ENCODE peak calls at places on chromosome 16, in ten cellular contexts. U is endothelial cell; Z is activated gamma-delta T cell treated with Interleukin-2 at 50 U/mL for 16 hours; F is fibroblast of lung; R is cortex of kidney; V is posterior cingulate gyrus; G is naive thymus-derived CD4-positive, alpha-beta T cell; Q is naive thymus-derived CD8-positive, alpha-beta T cell; M is heart left ventricle; S is bronchial epithelial cell. K is an unnamed sample.

GRCh38 chr16:28587386-28587785 is 9.5 kb downstream of the SULT1A2 start:
- DNase-seq in S (peak), G (no peak), V (no peak), U (no peak), F (no peak), Q (no peak), M (no peak), Z (no peak), R (no peak), K (no peak)

GRCh38 chr16:3472878-3473595 is 22.3 kb downstream of the C16orf90 start:
- DNase-seq in Z (no peak), R (no peak), U (no peak), G (no peak), F (peak), M (no peak), S (no peak), Q (no peak), V (no peak), K (no peak)

GRCh38 chr16:84088695-84089395 is 27.9 kb downstream of the MBTPS1 start:
- DNase-seq in S (no peak), R (no peak), U (no peak), V (no peak), G (peak), Q (peak), F (no peak), M (peak), Z (peak), K (peak)

GRCh38 chr16:69772560-69773254 is 10.6 kb downstream of the WWP2 start:
- DNase-seq in G (no peak), U (no peak), V (no peak), Q (no peak), S (no peak), M (no peak), Z (no peak), F (no peak), R (no peak), K (no peak)

GRCh38 chr16:84331998-84332780 is 36.1 kb upstream of the ATP2C2 start:
- DNase-seq in F (no peak), M (no peak), G (no peak), Q (no peak), Z (no peak), R (no peak), V (no peak), S (peak), U (no peak), K (no peak)

GRCh38 chr16:88309905-88310259 is 72.9 kb upstream of the ZNF469 start:
- DNase-seq in Q (no peak), Z (no peak), S (no peak), U (no peak), R (no peak), F (no peak), G (no peak), M (no peak), V (no peak), K (no peak)

GRCh38 chr16:68229431-68230175 is 6.3 kb downstream of the ESRP2 start:
- DNase-seq in F (peak), V (peak), M (peak), S (peak), Q (peak), R (no peak), G (peak), U (peak), Z (no peak), K (peak)

GRCh38 chr16:70523621-70524405 is at the start of gene SF3B3:
- DNase-seq in F (no peak), S (peak), R (no peak), Z (peak), V (peak), Q (peak), U (peak), G (peak), M (peak), K (no peak)

GRCh38 chr16:23504076-23504452 is 6.2 kb downstream of the GGA2 start:
- DNase-seq in M (no peak), Q (no peak), R (no peak), G (no peak), U (no peak), S (peak), V (no peak), Z (no peak), F (peak), K (no peak)

GRCh38 chr16:4679854-4680636 is 13.3 kb upstream of the NUDT16L1 start:
- DNase-seq in U (no peak), S (peak), M (peak), R (no peak), F (peak), G (no peak), Z (no peak), Q (no peak), V (peak), K (no peak)

GRCh38 chr16:70159355-70160348 is 13.9 kb upstream of the CLEC18C start:
- DNase-seq in G (no peak), Z (no peak), R (no peak), V (no peak), M (no peak), Q (no peak), S (no peak), F (peak), U (no peak), K (no peak)

GRCh38 chr16:72129976-72130656 is 36.5 kb downstream of the DHX38 start:
- DNase-seq in S (no peak), U (no peak), M (no peak), Q (no peak), F (no peak), Z (no peak), V (no peak), R (no peak), G (no peak), K (no peak)

GRCh38 chr16:86383488-86384262 is 126.7 kb upstream of the FOXF1 start:
- DNase-seq in S (no peak), Z (no peak), V (no peak), U (no peak), G (no peak), F (peak), R (no peak), M (no peak), Q (no peak), K (no peak)

GRCh38 chr16:1030381-1030901 is 42.1 kb upstream of the SSTR5 start:
- DNase-seq in Z (no peak), Q (no peak), S (no peak), G (no peak), V (no peak), M (no peak), F (no peak), R (no peak), U (no peak), K (no peak)

GRCh38 chr16:31007684-31008083 is 2.8 kb downstream of the STX1B start:
- DNase-seq in G (no peak), S (no peak), F (no peak), U (no peak), R (no peak), M (no peak), Q (no peak), V (no peak), Z (no peak), K (no peak)

GRCh38 chr16:52557236-52557635 is 10.3 kb upstream of the TOX3 start:
- DNase-seq in G (no peak), M (no peak), V (no peak), U (no peak), Z (no peak), F (no peak), R (no peak), S (no peak), Q (no peak), K (no peak)

GRCh38 chr16:70757183-70757582 is 43.8 kb downstream of the VAC14 start:
- DNase-seq in F (no peak), V (peak), Q (no peak), G (no peak), M (no peak), Z (no peak), R (no peak), U (no peak), S (no peak), K (no peak)

GRCh38 chr16:89952049-89952448 is 3.5 kb downstream of the DEF8 start:
- DNase-seq in F (no peak), R (no peak), Q (no peak), M (no peak), S (no peak), V (no peak), Z (no peak), U (no peak), G (no peak), K (no peak)

GRCh38 chr16:77385481-77385880 is 49.4 kb downstream of the ADAMTS18 start:
- DNase-seq in Q (no peak), G (no peak), S (no peak), M (no peak), Z (no peak), F (no peak), V (no peak), U (no peak), R (no peak), K (no peak)

GRCh38 chr16:4663756-4664465 is 29.5 kb upstream of the NUDT16L1 start:
- DNase-seq in M (peak), Z (no peak), S (no peak), R (no peak), U (no peak), F (no peak), Q (no peak), G (no peak), V (no peak), K (no peak)

GRCh38 chr16:56203052-56203451 is 11.8 kb downstream of the GNAO1 start:
- DNase-seq in M (no peak), U (no peak), Q (no peak), R (no peak), V (no peak), G (no peak), Z (peak), F (no peak), S (peak), K (peak)

GRCh38 chr16:22296225-22297113 is 740 bp upstream of the POLR3E start:
- DNase-seq in M (no peak), Q (no peak), S (peak), U (no peak), R (no peak), G (no peak), V (no peak), Z (no peak), F (peak), K (no peak)

GRCh38 chr16:85195884-85196816 is 83.9 kb upstream of the CIBAR2 start:
- DNase-seq in Q (no peak), M (no peak), G (no peak), S (no peak), V (no peak), F (no peak), U (no peak), Z (no peak), R (no peak), K (no peak)

GRCh38 chr16:73196670-73197069 is 148.7 kb upstream of the ZFHX3 start:
- DNase-seq in R (no peak), V (peak), Z (no peak), G (peak), U (peak), Q (no peak), F (peak), S (peak), M (peak), K (peak)

GRCh38 chr16:58499615-58500328 is at the start of gene NDRG4:
- DNase-seq in Z (no peak), M (peak), U (peak), Q (peak), S (peak), F (peak), R (no peak), V (peak), G (peak), K (peak)

GRCh38 chr16:68737730-68738590 is 868 bp downstream of the CDH1 start:
- DNase-seq in G (no peak), R (no peak), F (no peak), U (no peak), M (no peak), Q (no peak), V (no peak), Z (no peak), S (peak), K (no peak)

GRCh38 chr16:73846292-73846849 is 450.2 kb upstream of the PSMD7 start:
- DNase-seq in F (peak), S (no peak), M (no peak), V (peak), U (no peak), Z (no peak), R (no peak), G (no peak), Q (no peak), K (no peak)

GRCh38 chr16:24976971-24977672 is 38.0 kb downstream of the ARHGAP17 start:
- DNase-seq in M (no peak), V (no peak), U (no peak), R (no peak), F (no peak), G (no peak), S (no peak), Q (no peak), Z (no peak), K (no peak)